ENCODE peak calls at places on chromosomes 1 and 21, in eight cellular contexts. A is NCI-H524; B is activated naive CD4-positive, alpha-beta T cell treated with Interleukin-2 at 50 U/mL for 16 hours; H is cardiac muscle cell; N is A172; E is LoVo; X is Right ventricle myocardium superior; V is A549. Y is an unnamed sample.

GRCh38 chr1:3662080-3662671 is 9.9 kb downstream of the TP73 start:
- DNase-seq in A (no peak), B (no peak), H (no peak), N (no peak), E (no peak), X (peak), V (no peak), Y (no peak)

GRCh38 chr1:175839678-175840669 is 96.6 kb upstream of the TNR start:
- DNase-seq in A (no peak), B (no peak), H (peak), N (peak), E (peak), X (no peak), V (no peak), Y (no peak)

GRCh38 chr1:35031103-35031452 is 667 bp downstream of the ZMYM6 start:
- DNase-seq in A (peak), B (peak), H (peak), N (peak), E (peak), X (no peak), V (peak), Y (peak)

GRCh38 chr1:156508205-156508954 is 7.8 kb upstream of the MEF2D start:
- DNase-seq in A (no peak), B (no peak), H (peak), N (peak), E (no peak), X (peak), V (no peak), Y (peak)

GRCh38 chr1:117365350-117366280 is 1.6 kb upstream of the MAN1A2 start:
- DNase-seq in A (peak), B (no peak), H (peak), N (no peak), E (no peak), X (no peak), V (no peak), Y (no peak)

GRCh38 chr21:29130234-29130993 is at the start of gene MAP3K7CL:
- DNase-seq in A (no peak), B (no peak), H (peak), N (peak), E (peak), X (peak), V (no peak), Y (no peak)

GRCh38 chr21:39317134-39318090 is 4.0 kb upstream of the BRWD1 start:
- DNase-seq in A (no peak), B (no peak), H (peak), N (no peak), E (no peak), X (no peak), V (no peak), Y (peak)

GRCh38 chr1:107830546-107830945 is 134.4 kb downstream of the VAV3 start:
- DNase-seq in A (no peak), B (no peak), H (no peak), N (no peak), E (no peak), X (no peak), V (no peak), Y (no peak)

GRCh38 chr1:90850925-90851710 is 134.0 kb upstream of the BARHL2 start:
- DNase-seq in A (peak), B (peak), H (peak), N (peak), E (peak), X (peak), V (peak), Y (no peak)

GRCh38 chr1:185533596-185533995 is 200.6 kb upstream of the HMCN1 start:
- DNase-seq in A (no peak), B (no peak), H (peak), N (no peak), E (no peak), X (peak), V (no peak), Y (no peak)

GRCh38 chr1:153357076-153357852 is 390 bp upstream of the S100A9 start:
- DNase-seq in A (no peak), B (no peak), H (no peak), N (no peak), E (no peak), X (peak), V (no peak), Y (no peak)

GRCh38 chr21:31489014-31489413 is 145.0 kb upstream of the TIAM1 start:
- DNase-seq in A (no peak), B (no peak), H (no peak), N (no peak), E (no peak), X (no peak), V (no peak), Y (no peak)

GRCh38 chr1:227449051-227449450 is 114.3 kb upstream of the ZNF678 start:
- DNase-seq in A (peak), B (peak), H (peak), N (peak), E (peak), X (no peak), V (peak), Y (peak)

GRCh38 chr1:207649865-207650580 is 5.1 kb downstream of the CR1L start:
- DNase-seq in A (no peak), B (no peak), H (no peak), N (no peak), E (no peak), X (no peak), V (no peak), Y (no peak)

GRCh38 chr1:9912264-9912936 is 2.3 kb upstream of the CTNNBIP1 start:
- DNase-seq in A (no peak), B (no peak), H (no peak), N (no peak), E (no peak), X (no peak), V (no peak), Y (peak)

GRCh38 chr1:115654663-115655306 is 13.0 kb downstream of the VANGL1 start:
- DNase-seq in A (no peak), B (no peak), H (peak), N (peak), E (no peak), X (peak), V (no peak), Y (no peak)

GRCh38 chr1:211259596-211260126 is 495 bp downstream of the RCOR3 start:
- DNase-seq in A (peak), B (no peak), H (peak), N (no peak), E (no peak), X (peak), V (peak), Y (peak)

GRCh38 chr21:28133116-28133515 is 859.6 kb downstream of the LTN1 start:
- DNase-seq in A (no peak), B (no peak), H (peak), N (no peak), E (no peak), X (no peak), V (no peak), Y (no peak)

GRCh38 chr1:213977486-213977842 is 10.3 kb upstream of the PROX1 start:
- DNase-seq in A (no peak), B (no peak), H (no peak), N (no peak), E (no peak), X (no peak), V (no peak), Y (no peak)

Y was measured in Karpas-422.